ENCODE peak calls at places on chromosomes 1 and 21, in six cellular contexts. A is MM.1S, R is Daoy, P is A549, K is AG10803, D is NCI-H2029. L is an unnamed sample.
A peak's percentile ranks its signal among the peaks of the same experiment; 100 is the strongest.

GRCh38 chr1:18107671-18108312 is at the start of gene IGSF21:
- DNase-seq in A (no peak), R (no peak), P (no peak), K (no peak), D (no peak), L (no peak)

GRCh38 chr1:175015243-175015642 is 8.0 kb downstream of the MRPS14 start:
- DNase-seq in A (no peak), R (peak; percentile 52), P (no peak), K (peak; percentile 61), D (no peak), L (no peak)

GRCh38 chr1:170663441-170664282 is at the start of gene PRRX1:
- DNase-seq in A (no peak), R (no peak), P (no peak), K (peak; percentile 55), D (no peak), L (peak; percentile 46)

GRCh38 chr1:25369241-25369640 is 31.1 kb downstream of the TMEM50A start:
- DNase-seq in A (no peak), R (no peak), P (no peak), K (no peak), D (no peak), L (no peak)

GRCh38 chr1:155170101-155170785 is 2.9 kb downstream of the KRTCAP2 start:
- DNase-seq in A (no peak), R (no peak), P (no peak), K (no peak), D (no peak), L (no peak)

GRCh38 chr1:207858806-207859205 is 52.1 kb downstream of the CD34 start:
- DNase-seq in A (no peak), R (no peak), P (no peak), K (no peak), D (no peak), L (no peak)

GRCh38 chr21:37631319-37632117 is 264.9 kb downstream of the DYRK1A start:
- DNase-seq in A (peak; percentile 88), R (peak; percentile 75), P (peak; percentile 29), K (no peak), D (no peak), L (no peak)

GRCh38 chr1:175823401-175823800 is 80.0 kb upstream of the TNR start:
- DNase-seq in A (no peak), R (no peak), P (no peak), K (peak; percentile 15), D (no peak), L (no peak)

GRCh38 chr21:33212159-33212851 is 17.4 kb upstream of the IFNAR2 start:
- DNase-seq in A (peak; percentile 53), R (no peak), P (no peak), K (peak; percentile 54), D (no peak), L (no peak)

GRCh38 chr1:16724718-16725438 is 15.4 kb upstream of the RNU1-4 start:
- DNase-seq in A (no peak), R (peak; percentile 7), P (no peak), K (no peak), D (no peak), L (no peak)

GRCh38 chr1:187146388-187146787 is 317.6 kb downstream of the PLA2G4A start:
- DNase-seq in A (no peak), R (no peak), P (no peak), K (no peak), D (no peak), L (no peak)

GRCh38 chr1:236522937-236523703 is 662 bp upstream of the LGALS8 start:
- DNase-seq in A (no peak), R (no peak), P (peak; percentile 13), K (no peak), D (peak; percentile 27), L (no peak)

GRCh38 chr1:198271467-198271866 is 114.7 kb downstream of the NEK7 start:
- DNase-seq in A (no peak), R (no peak), P (no peak), K (no peak), D (no peak), L (no peak)

GRCh38 chr1:65630855-65631254 is 161.8 kb upstream of the PDE4B start:
- DNase-seq in A (no peak), R (peak; percentile 6), P (no peak), K (no peak), D (no peak), L (no peak)